ENCODE peak calls at places on chromosomes 4 and X, in five cellular contexts. F is pancreas, D is tibial nerve, H is ovary, O is body of pancreas. V is an unnamed sample.
A peak's percentile ranks its signal among the peaks of the same experiment; 100 is the strongest.

GRCh38 chr4:80897537-80898303 is 132.8 kb upstream of the BMP3 start:
- DNase-seq in O (no peak), F (peak; percentile 23), H (no peak), D (no peak), V (no peak)

GRCh38 chr4:125681240-125681639 is 366.5 kb downstream of the FAT4 start:
- DNase-seq in H (no peak), D (no peak), O (no peak), F (no peak), V (no peak)

GRCh38 chr4:24537025-24537424 is 47.3 kb downstream of the DHX15 start:
- DNase-seq in D (no peak), H (no peak), O (no peak), F (no peak), V (no peak)

GRCh38 chr4:145891958-145892357 is 46.7 kb downstream of the ZNF827 start:
- DNase-seq in H (no peak), O (no peak), F (no peak), D (no peak), V (no peak)

GRCh38 chr4:2322227-2322626 is 60.3 kb upstream of the MXD4 start:
- DNase-seq in F (peak; percentile 65), D (no peak), H (no peak), O (no peak), V (no peak)

GRCh38 chr4:6893449-6894085 is 16.1 kb upstream of the TBC1D14 start:
- DNase-seq in O (no peak), F (no peak), D (no peak), H (no peak), V (no peak)

GRCh38 chr4:169121920-169122319 is 111.9 kb upstream of the CBR4 start:
- DNase-seq in F (no peak), D (no peak), H (no peak), O (no peak), V (no peak)

GRCh38 chrX:51759055-51759454 is 15.8 kb downstream of the GSPT2 start:
- DNase-seq in H (no peak), D (no peak), F (no peak), O (no peak), V (no peak)

GRCh38 chr4:73864365-73864764 is 4.8 kb upstream of the CXCL1 start:
- DNase-seq in F (no peak), O (peak; percentile 45), H (no peak), D (no peak), V (no peak)

GRCh38 chr4:139798456-139798855 is 132.8 kb downstream of the MGST2 start:
- DNase-seq in H (no peak), D (no peak), O (no peak), F (no peak), V (no peak)

GRCh38 chr4:168498259-168498658 is 1.4 kb downstream of the PALLD start:
- DNase-seq in F (no peak), O (no peak), D (no peak), H (no peak), V (no peak)

GRCh38 chr4:187380181-187380581 is 615.4 kb upstream of the ZFP42 start:
- DNase-seq in O (peak; percentile 54), H (no peak), F (no peak), D (no peak), V (no peak)

GRCh38 chr4:108738307-108738706 is 24.5 kb downstream of the ETNPPL start:
- DNase-seq in D (no peak), H (no peak), F (no peak), O (no peak), V (no peak)

GRCh38 chr4:107247738-107248137 is 211.6 kb upstream of the DKK2 start:
- DNase-seq in H (no peak), D (no peak), F (no peak), O (no peak), V (no peak)

GRCh38 chrX:12967711-12968465 is 7.0 kb upstream of the TMSB4X start:
- DNase-seq in O (no peak), D (no peak), F (no peak), H (no peak), V (no peak)

GRCh38 chr4:99457270-99457669 is 22.1 kb upstream of the ADH7 start:
- DNase-seq in F (no peak), O (no peak), H (no peak), D (no peak), V (no peak)

GRCh38 chr4:152719856-152720556 is 40.2 kb upstream of the TMEM154 start:
- DNase-seq in H (no peak), O (no peak), D (no peak), F (no peak), V (no peak)

GRCh38 chr4:8861576-8862279 is 9.9 kb downstream of the HMX1 start:
- DNase-seq in D (no peak), F (peak; percentile 55), O (no peak), H (no peak), V (no peak)

GRCh38 chr4:158856852-158857251 is 88.0 kb downstream of the FNIP2 start:
- DNase-seq in O (no peak), H (no peak), F (no peak), D (no peak), V (no peak)

GRCh38 chrX:50770702-50771101 is 43.3 kb downstream of the SHROOM4 start:
- DNase-seq in F (no peak), O (peak; percentile 52), D (no peak), H (no peak), V (no peak)

GRCh38 chr4:76301068-76301774 is 5.3 kb upstream of the STBD1 start:
- DNase-seq in H (no peak), D (no peak), O (peak; percentile 67), F (no peak), V (no peak)

GRCh38 chrX:118864063-118864630 is 40.5 kb downstream of the ZCCHC12 start:
- DNase-seq in O (no peak), H (no peak), D (no peak), F (no peak), V (no peak)

GRCh38 chr4:184282895-184283654 is 65.4 kb upstream of the ENPP6 start:
- DNase-seq in D (peak; percentile 1), F (no peak), O (no peak), H (no peak), V (no peak)

GRCh38 chr4:168604496-168605373 is 107.9 kb downstream of the PALLD start:
- DNase-seq in O (no peak), H (no peak), F (no peak), D (no peak), V (no peak)

GRCh38 chr4:24210332-24210902 is 320.6 kb upstream of the PPARGC1A start:
- DNase-seq in H (peak; percentile 70), F (no peak), O (peak; percentile 55), D (peak; percentile 72), V (no peak)

GRCh38 chrX:136030357-136031225 is 45.4 kb downstream of the SLC9A6 start:
- DNase-seq in F (no peak), O (peak; percentile 12), D (peak; percentile 52), H (no peak), V (no peak)

GRCh38 chr4:89294583-89295244 is 12.9 kb downstream of the GPRIN3 start:
- DNase-seq in D (no peak), F (no peak), O (no peak), H (no peak), V (no peak)

GRCh38 chrX:18879144-18879543 is 104.8 kb downstream of the PHKA2 start:
- DNase-seq in H (no peak), O (peak; percentile 5), F (peak; percentile 31), D (no peak), V (no peak)

GRCh38 chr4:140706276-140706625 is 49.9 kb downstream of the TBC1D9 start:
- DNase-seq in H (no peak), O (no peak), F (no peak), D (no peak), V (no peak)

GRCh38 chrX:2484721-2485459 is 15.9 kb downstream of the DHRSX start:
- DNase-seq in H (peak; percentile 73), D (peak; percentile 32), F (no peak), O (no peak), V (no peak)

GRCh38 chr4:105236202-105236916 is 89.7 kb downstream of the TET2 start:
- DNase-seq in H (no peak), D (no peak), O (no peak), F (no peak), V (no peak)

GRCh38 chr4:105548483-105548882 is 3.9 kb upstream of the ARHGEF38 start:
- DNase-seq in F (no peak), O (no peak), H (no peak), D (no peak), V (no peak)

GRCh38 chrX:53445977-53446376 is 11.8 kb upstream of the HSD17B10 start:
- DNase-seq in H (no peak), F (no peak), O (peak; percentile 33), D (no peak), V (no peak)

GRCh38 chr4:171582961-171583581 is 230.1 kb upstream of the GALNTL6 start:
- DNase-seq in D (no peak), H (no peak), O (no peak), F (no peak), V (no peak)

GRCh38 chr4:47505666-47506065 is 20.6 kb downstream of the ATP10D start:
- DNase-seq in H (no peak), D (no peak), O (no peak), F (no peak), V (no peak)
- H3K27ac ChIP-seq in H (no peak overlapping the region), D (no peak overlapping the region), O (no peak overlapping the region), F (no peak overlapping the region), V (no peak overlapping the region)

GRCh38 chr4:127049506-127049905 is 583.3 kb upstream of the INTU start:
- DNase-seq in O (no peak), D (no peak), H (no peak), F (no peak), V (no peak)
- H3K27ac ChIP-seq in O (no peak overlapping the region), D (no peak overlapping the region), H (no peak overlapping the region), F (no peak overlapping the region), V (no peak overlapping the region)

GRCh38 chr4:113614414-113614813 is 147.1 kb downstream of the CAMK2D start:
- DNase-seq in F (no peak), H (no peak), O (no peak), D (no peak), V (no peak)

GRCh38 chr4:113616443-113616842 is 145.1 kb downstream of the CAMK2D start:
- DNase-seq in H (no peak), F (no peak), D (no peak), O (no peak), V (no peak)

GRCh38 chr4:113620032-113620431 is 141.5 kb downstream of the CAMK2D start:
- DNase-seq in H (no peak), D (no peak), O (no peak), F (no peak), V (no peak)

GRCh38 chr4:113618205-113618604 is 143.3 kb downstream of the CAMK2D start:
- DNase-seq in D (no peak), H (no peak), F (no peak), O (no peak), V (no peak)

DNA sequence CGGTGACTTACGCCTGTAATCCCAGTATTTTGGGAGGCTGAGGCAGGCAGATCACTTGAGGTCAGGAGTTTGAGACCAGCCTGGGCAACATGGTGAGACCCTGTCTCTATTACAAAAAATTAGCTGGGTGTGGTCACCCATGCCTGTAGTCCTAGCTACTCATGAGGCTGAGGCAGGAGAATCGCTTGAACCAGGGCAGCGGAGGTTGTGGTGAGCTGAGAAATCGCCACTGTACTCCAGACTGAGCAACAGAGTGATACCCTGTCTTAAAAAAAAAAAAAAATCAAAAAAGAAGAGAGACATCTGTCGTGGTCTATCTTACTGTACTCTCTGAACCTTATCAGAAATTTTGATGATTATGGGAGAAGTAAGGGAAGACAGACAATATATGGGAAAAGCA is 144.3 kb downstream of the CAMK2D start:
- DNase-seq in F (no peak), O (no peak), D (no peak), H (no peak), V (no peak)
- H3K27ac ChIP-seq in F (no peak overlapping the region), O (no peak overlapping the region), D (no peak overlapping the region), H (no peak overlapping the region), V (no peak overlapping the region)

GRCh38 chr4:92362002-92362401 is 58.2 kb downstream of the GRID2 start:
- DNase-seq in H (no peak), D (no peak), F (no peak), O (no peak), V (no peak)
- H3K27ac ChIP-seq in H (no peak overlapping the region), D (no peak overlapping the region), F (no peak overlapping the region), O (no peak overlapping the region), V (no peak overlapping the region)